ENCODE peak calls at places on chromosomes 6 and 20, in six cellular contexts. One of them, this sample, is unnamed. For H3K36me3, the result is how much of the 10 kb centered on the place peaks cover.

GRCh38 chr6:10719386-10720228 is 3.3 kb upstream of the TMEM14C start:
- DNase-seq in IMR-90: no peak
- DNase-seq in right lobe of liver: peak
- DNase-seq in Peyer's patch: no peak
- DNase-seq in HepG2: peak
- DNase-seq in heart left ventricle: peak
- DNase-seq in this sample: peak

GRCh38 chr6:17417817-17418216 is 24.4 kb downstream of the CAP2 start:
- DNase-seq in HepG2: no peak
- DNase-seq in right lobe of liver: no peak
- DNase-seq in heart left ventricle: no peak
- DNase-seq in Peyer's patch: no peak
- DNase-seq in IMR-90: peak
- DNase-seq in this sample: no peak

GRCh38 chr20:50270034-50270395 is 79.4 kb downstream of the CEBPB start:
- DNase-seq in heart left ventricle: peak
- DNase-seq in Peyer's patch: no peak
- DNase-seq in right lobe of liver: no peak
- DNase-seq in HepG2: no peak
- DNase-seq in IMR-90: no peak
- DNase-seq in this sample: no peak

GRCh38 chr6:35195120-35195780 is 18.5 kb upstream of the SCUBE3 start:
- DNase-seq in IMR-90: no peak
- DNase-seq in heart left ventricle: no peak
- DNase-seq in right lobe of liver: no peak
- DNase-seq in Peyer's patch: no peak
- DNase-seq in HepG2: no peak
- DNase-seq in this sample: no peak

GRCh38 chr6:124669713-124670480 is 292.3 kb upstream of the RNF217 start:
- DNase-seq in IMR-90: no peak
- DNase-seq in HepG2: no peak
- DNase-seq in right lobe of liver: no peak
- DNase-seq in Peyer's patch: no peak
- DNase-seq in heart left ventricle: no peak
- DNase-seq in this sample: no peak

GRCh38 chr6:161281092-161281491 is 7.2 kb upstream of the AGPAT4 start:
- DNase-seq in heart left ventricle: no peak
- DNase-seq in HepG2: no peak
- DNase-seq in right lobe of liver: no peak
- DNase-seq in Peyer's patch: no peak
- DNase-seq in IMR-90: no peak
- DNase-seq in this sample: no peak

GRCh38 chr6:118565317-118565960 is 17.3 kb downstream of the PLN start:
- DNase-seq in HepG2: peak
- DNase-seq in IMR-90: peak
- DNase-seq in Peyer's patch: no peak
- DNase-seq in right lobe of liver: no peak
- DNase-seq in heart left ventricle: no peak
- DNase-seq in this sample: no peak

GRCh38 chr6:55286824-55287223 is 40.4 kb upstream of the GFRAL start:
- DNase-seq in IMR-90: no peak
- DNase-seq in right lobe of liver: no peak
- DNase-seq in HepG2: no peak
- DNase-seq in Peyer's patch: no peak
- DNase-seq in heart left ventricle: no peak
- DNase-seq in this sample: no peak

GRCh38 chr6:4853782-4854511 is 77.7 kb downstream of the CDYL start:
- DNase-seq in HepG2: peak
- DNase-seq in IMR-90: peak
- DNase-seq in Peyer's patch: no peak
- DNase-seq in heart left ventricle: no peak
- DNase-seq in right lobe of liver: no peak
- DNase-seq in this sample: no peak

GRCh38 chr6:89352329-89353117 is at the start of gene UBE2J1:
- DNase-seq in heart left ventricle: peak
- DNase-seq in Peyer's patch: peak
- DNase-seq in IMR-90: peak
- DNase-seq in HepG2: peak
- DNase-seq in right lobe of liver: peak
- DNase-seq in this sample: peak

GRCh38 chr6:117491916-117492315 is 9.4 kb downstream of the DCBLD1 start:
- DNase-seq in heart left ventricle: no peak
- DNase-seq in Peyer's patch: no peak
- DNase-seq in HepG2: no peak
- DNase-seq in IMR-90: peak
- DNase-seq in right lobe of liver: no peak
- DNase-seq in this sample: no peak

GRCh38 chr6:162344301-162344700 is 383.3 kb downstream of the PRKN start:
- DNase-seq in IMR-90: no peak
- DNase-seq in right lobe of liver: no peak
- DNase-seq in HepG2: no peak
- DNase-seq in heart left ventricle: no peak
- DNase-seq in Peyer's patch: no peak
- DNase-seq in this sample: no peak

GRCh38 chr20:44609511-44610312 is 27.3 kb downstream of the PKIG start:
- DNase-seq in Peyer's patch: peak
- DNase-seq in HepG2: peak
- DNase-seq in IMR-90: peak
- DNase-seq in right lobe of liver: peak
- DNase-seq in heart left ventricle: peak
- DNase-seq in this sample: peak

GRCh38 chr20:1467082-1467354 is 369 bp upstream of the NSFL1C start:
- DNase-seq in HepG2: no peak
- DNase-seq in IMR-90: no peak
- DNase-seq in Peyer's patch: no peak
- DNase-seq in right lobe of liver: no peak
- DNase-seq in heart left ventricle: no peak
- DNase-seq in this sample: no peak
- H3K4me3 ChIP-seq in HepG2: peak
- H3K4me3 ChIP-seq in IMR-90: no peak
- H3K4me3 ChIP-seq in Peyer's patch: peak
- H3K4me3 ChIP-seq in right lobe of liver: peak
- H3K4me3 ChIP-seq in heart left ventricle: peak
- H3K4me3 ChIP-seq in this sample: peak

GRCh38 chr20:35318502-35319157 is 26.4 kb upstream of the FAM83C start:
- DNase-seq in Peyer's patch: no peak
- DNase-seq in IMR-90: peak
- DNase-seq in right lobe of liver: no peak
- DNase-seq in HepG2: peak
- DNase-seq in heart left ventricle: peak
- DNase-seq in this sample: no peak
- TF ChIP-seq POLR2A in Peyer's patch: peak
- TF ChIP-seq POLR2A in IMR-90: no peak
- TF ChIP-seq POLR2A in right lobe of liver: peak
- TF ChIP-seq POLR2A in HepG2: no peak
- TF ChIP-seq POLR2A in heart left ventricle: no peak
- TF ChIP-seq POLR2A in this sample: no peak

GRCh38 chr20:61519488-61519887 is 267.4 kb downstream of the CDH4 start:
- DNase-seq in HepG2: no peak
- DNase-seq in heart left ventricle: no peak
- DNase-seq in right lobe of liver: peak
- DNase-seq in Peyer's patch: no peak
- DNase-seq in IMR-90: no peak
- DNase-seq in this sample: no peak

GRCh38 chr20:61518424-61518951 is 266.4 kb downstream of the CDH4 start:
- DNase-seq in HepG2: no peak
- DNase-seq in right lobe of liver: no peak
- DNase-seq in Peyer's patch: no peak
- DNase-seq in heart left ventricle: no peak
- DNase-seq in IMR-90: no peak
- DNase-seq in this sample: no peak

GRCh38 chr20:61521680-61522420 is 269.8 kb downstream of the CDH4 start:
- DNase-seq in heart left ventricle: no peak
- DNase-seq in Peyer's patch: no peak
- DNase-seq in right lobe of liver: peak
- DNase-seq in HepG2: no peak
- DNase-seq in IMR-90: peak
- DNase-seq in this sample: no peak

GRCh38 chr20:61520761-61521460 is 268.9 kb downstream of the CDH4 start:
- DNase-seq in HepG2: no peak
- DNase-seq in right lobe of liver: peak
- DNase-seq in IMR-90: peak
- DNase-seq in Peyer's patch: no peak
- DNase-seq in heart left ventricle: no peak
- DNase-seq in this sample: no peak

GRCh38 chr20:61520076-61520639 is 268.1 kb downstream of the CDH4 start:
- DNase-seq in IMR-90: no peak
- DNase-seq in right lobe of liver: peak
- DNase-seq in heart left ventricle: no peak
- DNase-seq in HepG2: no peak
- DNase-seq in Peyer's patch: no peak
- DNase-seq in this sample: no peak
- H3K36me3 ChIP-seq in IMR-90: under half
- H3K36me3 ChIP-seq in right lobe of liver: under half
- H3K36me3 ChIP-seq in heart left ventricle: under half
- H3K36me3 ChIP-seq in HepG2: under half
- H3K36me3 ChIP-seq in Peyer's patch: under half
- H3K36me3 ChIP-seq in this sample: under half

GRCh38 chr6:25034477-25034876 is 98.7 kb upstream of the RIPOR2 start:
- DNase-seq in Peyer's patch: no peak
- DNase-seq in IMR-90: no peak
- DNase-seq in HepG2: no peak
- DNase-seq in right lobe of liver: no peak
- DNase-seq in heart left ventricle: no peak
- DNase-seq in this sample: no peak
- H3K4me3 ChIP-seq in Peyer's patch: no peak
- H3K4me3 ChIP-seq in IMR-90: peak
- H3K4me3 ChIP-seq in HepG2: no peak
- H3K4me3 ChIP-seq in right lobe of liver: peak
- H3K4me3 ChIP-seq in heart left ventricle: no peak
- H3K4me3 ChIP-seq in this sample: no peak

DNA sequence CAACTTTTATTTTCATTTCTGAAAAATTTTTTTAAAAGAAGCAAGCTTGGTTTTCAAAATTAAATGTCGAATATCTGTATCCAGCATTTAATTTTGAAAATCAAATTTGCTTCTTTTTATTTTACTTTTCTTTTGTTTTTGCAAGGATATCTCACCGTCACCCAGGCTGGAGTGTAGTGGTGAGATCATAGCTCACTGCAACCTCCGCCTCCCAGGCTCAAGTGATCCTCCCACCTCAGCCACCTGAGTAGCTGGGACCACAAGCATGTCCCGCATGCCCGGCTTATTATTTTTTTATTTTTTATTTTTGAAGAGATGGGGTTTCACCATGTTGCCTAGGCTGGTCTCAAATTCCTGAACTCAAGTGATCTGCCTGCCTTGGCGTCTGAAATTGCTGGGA is 17.0 kb upstream of the EPB41L2 start:
- DNase-seq in HepG2: no peak
- DNase-seq in Peyer's patch: no peak
- DNase-seq in right lobe of liver: no peak
- DNase-seq in IMR-90: no peak
- DNase-seq in heart left ventricle: no peak
- DNase-seq in this sample: no peak
- TF ChIP-seq POLR2A in HepG2: no peak
- TF ChIP-seq POLR2A in Peyer's patch: no peak
- TF ChIP-seq POLR2A in right lobe of liver: no peak
- TF ChIP-seq POLR2A in IMR-90: no peak
- TF ChIP-seq POLR2A in heart left ventricle: no peak
- TF ChIP-seq POLR2A in this sample: no peak